ENCODE peak calls at places on chromosomes 1 and 21, in four cellular contexts. One of them, this sample, is unnamed.

GRCh38 chr1:207868769-207869721 is 41.9 kb downstream of the CD34 start:
- DNase-seq in HepG2: peak; percentile 41
- DNase-seq in K562: peak; percentile 92
- DNase-seq in GM12878: no peak
- DNase-seq in this sample: peak; percentile 78

GRCh38 chr1:44609768-44610526 is 64.3 kb downstream of the TMEM53 start:
- DNase-seq in GM12878: no peak
- DNase-seq in K562: peak; percentile 89
- DNase-seq in HepG2: no peak
- DNase-seq in this sample: no peak

GRCh38 chr1:160726498-160727391 is 12.3 kb upstream of the SLAMF7 start:
- DNase-seq in GM12878: no peak
- DNase-seq in K562: peak; percentile 86
- DNase-seq in HepG2: peak; percentile 61
- DNase-seq in this sample: peak; percentile 41

GRCh38 chr1:79929356-79929755 is 922.8 kb upstream of the ADGRL4 start:
- DNase-seq in K562: no peak
- DNase-seq in HepG2: no peak
- DNase-seq in GM12878: no peak
- DNase-seq in this sample: no peak

GRCh38 chr21:44353200-44353970 is at the start of gene TRPM2:
- DNase-seq in K562: no peak
- DNase-seq in GM12878: no peak
- DNase-seq in HepG2: no peak
- DNase-seq in this sample: no peak

GRCh38 chr1:182833271-182833670 is 5.9 kb upstream of the DHX9 start:
- DNase-seq in HepG2: no peak
- DNase-seq in K562: no peak
- DNase-seq in GM12878: no peak
- DNase-seq in this sample: no peak

GRCh38 chr1:18818036-18818435 is 41.4 kb downstream of the TAS1R2 start:
- DNase-seq in HepG2: no peak
- DNase-seq in GM12878: no peak
- DNase-seq in K562: no peak
- DNase-seq in this sample: no peak

GRCh38 chr1:110310300-110310699 is 28.9 kb upstream of the RBM15 start:
- DNase-seq in HepG2: no peak
- DNase-seq in K562: no peak
- DNase-seq in GM12878: no peak
- DNase-seq in this sample: no peak

GRCh38 chr1:153933420-153933819 is 10.6 kb upstream of the GATAD2B start:
- DNase-seq in GM12878: no peak
- DNase-seq in K562: no peak
- DNase-seq in HepG2: no peak
- DNase-seq in this sample: no peak

GRCh38 chr1:109499661-109500536 is 6.0 kb downstream of the CYB561D1 start:
- DNase-seq in HepG2: peak; percentile 45
- DNase-seq in GM12878: no peak
- DNase-seq in K562: peak; percentile 81
- DNase-seq in this sample: no peak

GRCh38 chr1:51709951-51710350 is 93.1 kb downstream of the OSBPL9 start:
- DNase-seq in HepG2: no peak
- DNase-seq in GM12878: no peak
- DNase-seq in K562: no peak
- DNase-seq in this sample: no peak

GRCh38 chr21:37463083-37463780 is 96.7 kb downstream of the DYRK1A start:
- DNase-seq in HepG2: peak; percentile 32
- DNase-seq in K562: peak; percentile 46
- DNase-seq in GM12878: peak; percentile 12
- DNase-seq in this sample: no peak

GRCh38 chr1:209190591-209191241 is 392.8 kb upstream of the CAMK1G start:
- DNase-seq in GM12878: no peak
- DNase-seq in HepG2: peak; percentile 18
- DNase-seq in K562: peak; percentile 53
- DNase-seq in this sample: peak; percentile 27

GRCh38 chr1:42966688-42967609 is 8.3 kb upstream of the SLC2A1 start:
- DNase-seq in K562: peak; percentile 85
- DNase-seq in HepG2: peak; percentile 56
- DNase-seq in GM12878: no peak
- DNase-seq in this sample: no peak

GRCh38 chr1:212782422-212783154 is 9.0 kb downstream of the NSL1 start:
- DNase-seq in K562: peak; percentile 23
- DNase-seq in HepG2: peak; percentile 3
- DNase-seq in GM12878: no peak
- DNase-seq in this sample: no peak

GRCh38 chr1:197234581-197234980 is 33.5 kb upstream of the CRB1 start:
- DNase-seq in GM12878: no peak
- DNase-seq in K562: no peak
- DNase-seq in HepG2: no peak
- DNase-seq in this sample: no peak

GRCh38 chr1:200979574-200980451 is 43.7 kb downstream of the KIF21B start:
- DNase-seq in GM12878: no peak
- DNase-seq in K562: peak; percentile 83
- DNase-seq in HepG2: peak; percentile 24
- DNase-seq in this sample: peak; percentile 76

GRCh38 chr1:116368241-116368640 is 4.8 kb upstream of the ATP1A1 start:
- DNase-seq in GM12878: no peak
- DNase-seq in K562: no peak
- DNase-seq in HepG2: no peak
- DNase-seq in this sample: no peak

GRCh38 chr21:33305344-33305671 is 19.5 kb upstream of the IFNAR1 start:
- DNase-seq in GM12878: no peak
- DNase-seq in K562: no peak
- DNase-seq in HepG2: no peak
- DNase-seq in this sample: no peak

GRCh38 chr1:6178751-6179563 is 1.2 kb downstream of the CHD5 start:
- DNase-seq in GM12878: no peak
- DNase-seq in HepG2: no peak
- DNase-seq in K562: no peak
- DNase-seq in this sample: no peak

GRCh38 chr1:18440385-18441226 is 40.1 kb upstream of the KLHDC7A start:
- DNase-seq in GM12878: no peak
- DNase-seq in HepG2: no peak
- DNase-seq in K562: no peak
- DNase-seq in this sample: no peak

GRCh38 chr1:177274687-177275211 is 104.0 kb downstream of the BRINP2 start:
- DNase-seq in K562: no peak
- DNase-seq in GM12878: no peak
- DNase-seq in HepG2: no peak
- DNase-seq in this sample: no peak

GRCh38 chr1:59565611-59566410 is 248.9 kb upstream of the HOOK1 start:
- DNase-seq in HepG2: no peak
- DNase-seq in K562: no peak
- DNase-seq in GM12878: no peak
- DNase-seq in this sample: no peak

DNA sequence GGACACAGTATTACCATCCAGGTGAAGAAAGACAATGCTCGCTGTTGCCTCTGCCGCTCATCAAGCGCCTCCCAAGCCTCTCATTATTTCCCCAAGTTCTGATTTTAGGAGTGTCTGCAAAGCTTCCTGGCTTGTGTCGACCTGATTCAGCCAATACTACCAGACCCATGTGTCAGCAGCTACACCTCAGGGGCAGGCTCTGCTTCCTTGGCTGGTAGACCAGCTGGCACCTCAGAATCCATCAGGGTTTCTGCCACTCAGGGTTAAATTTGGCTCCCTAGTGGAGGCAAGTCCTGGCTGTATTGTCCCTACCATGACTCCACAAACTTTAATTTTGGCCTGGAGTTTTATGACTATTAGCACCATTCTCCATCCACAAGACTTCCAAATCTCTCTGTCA is 35.4 kb downstream of the SUSD4 start:
- DNase-seq in K562: no peak
- DNase-seq in GM12878: no peak
- DNase-seq in HepG2: no peak
- DNase-seq in this sample: no peak
- TF ChIP-seq POLR2A in K562: no peak
- TF ChIP-seq POLR2A in GM12878: no peak
- TF ChIP-seq POLR2A in HepG2: no peak
- TF ChIP-seq POLR2A in this sample: no peak

DNA sequence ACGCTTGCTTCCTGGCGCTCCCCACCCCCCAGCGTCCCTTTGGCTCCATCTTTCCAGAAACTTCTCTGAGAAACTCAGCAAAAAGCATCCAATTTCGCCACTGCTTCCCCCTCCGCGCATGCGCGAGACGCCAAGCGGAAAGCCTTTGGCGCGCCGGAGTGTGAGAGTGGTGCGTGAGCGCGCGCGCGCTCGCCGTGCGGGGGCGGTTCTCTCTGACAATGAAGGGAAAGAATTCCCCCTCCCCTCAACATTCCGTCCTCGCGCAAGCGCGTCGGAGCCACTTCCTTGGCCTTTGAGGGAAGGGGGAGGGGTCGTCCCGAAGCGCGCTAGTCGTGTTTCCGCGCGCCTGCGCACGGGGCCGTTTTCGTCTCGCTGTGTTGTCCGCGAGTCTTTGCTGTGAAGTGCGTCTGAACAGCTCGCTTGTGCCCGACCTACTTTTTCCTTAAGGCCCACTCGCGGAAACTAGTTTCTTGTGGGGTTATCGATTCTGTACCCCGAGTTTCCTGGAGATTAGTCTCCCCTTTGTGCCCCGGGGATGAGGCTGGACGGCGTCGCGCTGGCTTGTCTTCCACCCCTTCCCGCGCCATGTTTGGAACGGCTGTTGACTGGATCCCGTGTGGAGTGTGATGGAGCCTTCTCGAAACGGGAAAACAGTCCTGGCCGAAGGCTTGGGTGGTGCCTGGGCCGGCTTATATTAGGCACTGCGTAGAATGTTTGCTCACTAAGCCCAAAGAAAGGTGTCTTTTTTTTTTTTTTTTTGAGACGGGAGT is 11.6 kb upstream of the SPEN start:
- DNase-seq in GM12878: peak; percentile 96
- DNase-seq in K562: peak; percentile 100
- DNase-seq in HepG2: peak; percentile 98
- DNase-seq in this sample: peak; percentile 76
- TF ChIP-seq POLR2AphosphoS5 in GM12878: peak; percentile 84
- TF ChIP-seq POLR2AphosphoS5 in K562: peak; percentile 89
- TF ChIP-seq POLR2AphosphoS5 in HepG2: peak; percentile 76
- TF ChIP-seq POLR2AphosphoS5 in this sample: peak; percentile 82

GRCh38 chr1:67793562-67793961 is 39.7 kb downstream of the GNG12 start:
- DNase-seq in GM12878: no peak
- DNase-seq in HepG2: no peak
- DNase-seq in K562: no peak
- DNase-seq in this sample: no peak
- TF ChIP-seq TAF1 in GM12878: no peak
- TF ChIP-seq TAF1 in HepG2: no peak
- TF ChIP-seq TAF1 in K562: no peak
- TF ChIP-seq TAF1 in this sample: no peak

DNA sequence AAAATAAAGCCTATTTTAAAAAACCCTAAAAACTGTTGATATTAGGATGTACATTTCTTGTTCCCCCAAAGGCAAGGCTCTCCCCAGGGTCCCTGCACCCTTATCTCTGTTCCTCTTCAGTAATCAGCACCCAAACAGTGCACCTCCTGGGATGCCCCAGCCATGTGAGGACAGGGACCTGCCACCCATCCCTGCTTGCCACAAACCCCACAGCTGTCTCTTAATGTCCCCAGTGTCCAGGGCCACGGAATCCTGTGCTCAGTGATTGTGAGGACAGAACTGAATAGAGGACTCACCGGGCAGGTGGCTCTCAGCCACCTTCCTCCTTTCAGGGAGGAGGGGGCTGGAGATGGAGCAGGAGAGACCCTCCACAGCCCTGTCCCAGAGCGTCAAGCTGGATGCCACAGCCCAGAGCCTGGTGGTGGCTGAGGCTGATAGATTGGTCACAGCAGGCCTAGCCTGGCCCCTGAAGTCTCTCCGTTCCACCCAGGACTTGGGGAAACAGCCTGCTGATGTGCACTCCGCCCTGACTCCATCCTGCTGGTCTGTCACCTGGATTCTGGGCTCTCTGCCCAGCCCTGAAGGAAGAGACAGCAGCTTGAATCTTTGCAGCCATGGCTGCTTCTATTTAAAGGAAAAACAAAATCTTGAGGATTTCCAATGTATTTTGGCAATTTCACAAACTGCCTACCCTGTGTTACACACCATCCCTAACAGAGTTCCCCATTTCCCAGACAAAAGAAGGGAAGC is 23.1 kb downstream of the RNF187 start:
- DNase-seq in K562: no peak
- DNase-seq in GM12878: no peak
- DNase-seq in HepG2: no peak
- DNase-seq in this sample: no peak
- TF ChIP-seq POLR2A in K562: no peak
- TF ChIP-seq POLR2A in GM12878: no peak
- TF ChIP-seq POLR2A in HepG2: no peak
- TF ChIP-seq POLR2A in this sample: no peak

GRCh38 chr1:172897738-172898137 is 153.0 kb downstream of the TNFSF18 start:
- DNase-seq in GM12878: no peak
- DNase-seq in K562: no peak
- DNase-seq in HepG2: no peak
- DNase-seq in this sample: no peak
- TF ChIP-seq POLR2AphosphoS5 in GM12878: no peak
- TF ChIP-seq POLR2AphosphoS5 in K562: no peak
- TF ChIP-seq POLR2AphosphoS5 in HepG2: no peak
- TF ChIP-seq POLR2AphosphoS5 in this sample: no peak

GRCh38 chr1:57160594-57160993 is 194.8 kb upstream of the C8B start:
- DNase-seq in K562: no peak
- DNase-seq in HepG2: no peak
- DNase-seq in GM12878: no peak
- DNase-seq in this sample: no peak

GRCh38 chr1:57156907-57157306 is 191.1 kb upstream of the C8B start:
- DNase-seq in GM12878: no peak
- DNase-seq in HepG2: no peak
- DNase-seq in K562: no peak
- DNase-seq in this sample: no peak

GRCh38 chr1:57157818-57158606 is 192.2 kb upstream of the C8B start:
- DNase-seq in K562: no peak
- DNase-seq in GM12878: no peak
- DNase-seq in HepG2: no peak
- DNase-seq in this sample: no peak

GRCh38 chr1:57162607-57163235 is 196.9 kb upstream of the C8B start:
- DNase-seq in K562: no peak
- DNase-seq in HepG2: no peak
- DNase-seq in GM12878: no peak
- DNase-seq in this sample: no peak

DNA sequence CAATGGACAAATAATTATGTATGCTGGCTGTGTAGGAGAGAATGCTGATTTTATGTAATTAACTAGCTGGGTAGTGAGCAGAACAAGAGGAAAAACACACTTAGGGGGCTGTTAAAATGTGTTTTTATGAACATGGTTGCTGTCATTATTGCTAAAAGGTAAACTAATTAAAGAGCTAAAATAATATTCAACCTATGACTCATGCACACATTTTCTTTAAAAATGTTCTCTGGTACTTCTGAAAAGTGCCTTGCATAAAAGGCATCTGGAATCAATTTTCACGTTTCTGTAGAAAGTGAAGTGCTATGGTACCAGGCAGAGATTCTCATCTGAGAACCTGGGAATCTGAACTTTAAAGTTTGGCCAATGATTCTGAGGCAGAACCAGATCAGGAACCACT is 192.8 kb upstream of the C8B start:
- DNase-seq in GM12878: no peak
- DNase-seq in K562: no peak
- DNase-seq in HepG2: no peak
- DNase-seq in this sample: no peak
- TF ChIP-seq TAF1 in GM12878: no peak
- TF ChIP-seq TAF1 in K562: no peak
- TF ChIP-seq TAF1 in HepG2: no peak
- TF ChIP-seq TAF1 in this sample: no peak

GRCh38 chr1:166875734-166876539 is at the start of gene TADA1:
- DNase-seq in GM12878: peak; percentile 90
- DNase-seq in HepG2: peak; percentile 96
- DNase-seq in K562: peak; percentile 100
- DNase-seq in this sample: peak; percentile 81
- TF ChIP-seq POLR2A in GM12878: peak; percentile 86
- TF ChIP-seq POLR2A in HepG2: peak; percentile 72
- TF ChIP-seq POLR2A in K562: peak; percentile 84
- TF ChIP-seq POLR2A in this sample: peak; percentile 72

This sample was measured in GM12892.